ENCODE peak calls at places on chromosomes 16 and 17, in five cellular contexts. One of them, this sample, is unnamed.

GRCh38 chr16:85752511-85753420 is 1.9 kb upstream of the C16orf74 start:
- DNase-seq in neuronal stem cell: no peak
- DNase-seq in mesenchymal stem cell: peak
- DNase-seq in H9: peak
- DNase-seq in H1: no peak
- DNase-seq in this sample: peak

GRCh38 chr17:20935740-20936139 is 107.1 kb downstream of the USP22 start:
- DNase-seq in mesenchymal stem cell: peak
- DNase-seq in H1: no peak
- DNase-seq in H9: no peak
- DNase-seq in neuronal stem cell: no peak
- DNase-seq in this sample: no peak

GRCh38 chr17:47907932-47908562 is 12.0 kb downstream of the SP2 start:
- DNase-seq in mesenchymal stem cell: no peak
- DNase-seq in H1: no peak
- DNase-seq in H9: no peak
- DNase-seq in neuronal stem cell: no peak
- DNase-seq in this sample: no peak

GRCh38 chr16:68416057-68417046 is 32.0 kb downstream of the SMPD3 start:
- DNase-seq in neuronal stem cell: no peak
- DNase-seq in H1: no peak
- DNase-seq in H9: no peak
- DNase-seq in mesenchymal stem cell: no peak
- DNase-seq in this sample: no peak

GRCh38 chr16:81939164-81940067 is 71.9 kb downstream of the SDR42E1 start:
- DNase-seq in H9: peak
- DNase-seq in neuronal stem cell: no peak
- DNase-seq in mesenchymal stem cell: peak
- DNase-seq in H1: no peak
- DNase-seq in this sample: no peak

GRCh38 chr17:44385287-44386181 is 3.9 kb downstream of the ITGA2B start:
- DNase-seq in H1: peak
- DNase-seq in H9: peak
- DNase-seq in mesenchymal stem cell: peak
- DNase-seq in neuronal stem cell: peak
- DNase-seq in this sample: peak

GRCh38 chr16:89711601-89712475 is 8.9 kb downstream of the VPS9D1 start:
- DNase-seq in H1: no peak
- DNase-seq in mesenchymal stem cell: peak
- DNase-seq in neuronal stem cell: no peak
- DNase-seq in H9: peak
- DNase-seq in this sample: no peak

GRCh38 chr16:27426423-27427408 is 24.7 kb downstream of the IL21R start:
- DNase-seq in H1: no peak
- DNase-seq in neuronal stem cell: no peak
- DNase-seq in H9: peak
- DNase-seq in mesenchymal stem cell: peak
- DNase-seq in this sample: no peak

GRCh38 chr16:89140981-89141883 is 30.3 kb upstream of the CDH15 start:
- DNase-seq in H9: no peak
- DNase-seq in mesenchymal stem cell: no peak
- DNase-seq in neuronal stem cell: no peak
- DNase-seq in H1: no peak
- DNase-seq in this sample: no peak

GRCh38 chr17:47927821-47928400 is 13.5 kb upstream of the PNPO start:
- DNase-seq in mesenchymal stem cell: no peak
- DNase-seq in H1: no peak
- DNase-seq in neuronal stem cell: no peak
- DNase-seq in H9: no peak
- DNase-seq in this sample: no peak

GRCh38 chr16:22386976-22387375 is 12.6 kb upstream of the CDR2 start:
- DNase-seq in H9: no peak
- DNase-seq in H1: no peak
- DNase-seq in mesenchymal stem cell: peak
- DNase-seq in neuronal stem cell: no peak
- DNase-seq in this sample: peak

GRCh38 chr16:54407596-54407995 is 121.0 kb upstream of the IRX3 start:
- DNase-seq in mesenchymal stem cell: no peak
- DNase-seq in H1: no peak
- DNase-seq in H9: no peak
- DNase-seq in neuronal stem cell: no peak
- DNase-seq in this sample: peak

GRCh38 chr17:17681744-17682292 is 560 bp downstream of the RAI1 start:
- DNase-seq in mesenchymal stem cell: no peak
- DNase-seq in H9: no peak
- DNase-seq in H1: no peak
- DNase-seq in neuronal stem cell: no peak
- DNase-seq in this sample: no peak

GRCh38 chr16:24125199-24125598 is 130.9 kb upstream of the CACNG3 start:
- DNase-seq in H1: no peak
- DNase-seq in H9: no peak
- DNase-seq in mesenchymal stem cell: no peak
- DNase-seq in neuronal stem cell: peak
- DNase-seq in this sample: no peak

GRCh38 chr17:79844869-79845600 is 5.8 kb upstream of the CBX4 start:
- DNase-seq in mesenchymal stem cell: peak
- DNase-seq in neuronal stem cell: no peak
- DNase-seq in H9: peak
- DNase-seq in H1: no peak
- DNase-seq in this sample: peak

GRCh38 chr17:22459331-22459952 is 767.1 kb downstream of the KCNJ18 start:
- DNase-seq in H1: no peak
- DNase-seq in mesenchymal stem cell: no peak
- DNase-seq in neuronal stem cell: no peak
- DNase-seq in H9: no peak
- DNase-seq in this sample: no peak

GRCh38 chr16:54447606-54448440 is 161.2 kb upstream of the IRX3 start:
- DNase-seq in neuronal stem cell: no peak
- DNase-seq in H1: no peak
- DNase-seq in mesenchymal stem cell: peak
- DNase-seq in H9: no peak
- DNase-seq in this sample: no peak

GRCh38 chr16:35749253-35750141 is 2290.1 kb downstream of the TP53TG3F start:
- DNase-seq in H1: no peak
- DNase-seq in neuronal stem cell: no peak
- DNase-seq in mesenchymal stem cell: no peak
- DNase-seq in H9: no peak
- DNase-seq in this sample: no peak

GRCh38 chr16:10791048-10791447 is 27.5 kb downstream of the TVP23A start:
- DNase-seq in neuronal stem cell: no peak
- DNase-seq in H9: no peak
- DNase-seq in H1: no peak
- DNase-seq in mesenchymal stem cell: no peak
- DNase-seq in this sample: no peak

GRCh38 chr17:40539711-40540411 is 25.4 kb downstream of the CCR7 start:
- DNase-seq in H1: no peak
- DNase-seq in mesenchymal stem cell: no peak
- DNase-seq in H9: no peak
- DNase-seq in neuronal stem cell: no peak
- DNase-seq in this sample: peak

GRCh38 chr16:81715358-81716196 is 63.5 kb upstream of the PLCG2 start:
- DNase-seq in mesenchymal stem cell: no peak
- DNase-seq in H9: no peak
- DNase-seq in H1: no peak
- DNase-seq in neuronal stem cell: no peak
- DNase-seq in this sample: no peak

GRCh38 chr16:54587176-54587515 is 300.6 kb upstream of the IRX3 start:
- DNase-seq in neuronal stem cell: no peak
- DNase-seq in H1: no peak
- DNase-seq in H9: no peak
- DNase-seq in mesenchymal stem cell: no peak
- DNase-seq in this sample: no peak

GRCh38 chr16:19804538-19805323 is 79.9 kb downstream of the GPRC5B start:
- DNase-seq in H1: peak
- DNase-seq in H9: peak
- DNase-seq in neuronal stem cell: no peak
- DNase-seq in mesenchymal stem cell: no peak
- DNase-seq in this sample: no peak

GRCh38 chr16:65123846-65124513 is 2.1 kb upstream of the CDH11 start:
- DNase-seq in neuronal stem cell: no peak
- DNase-seq in H1: no peak
- DNase-seq in mesenchymal stem cell: peak
- DNase-seq in H9: no peak
- DNase-seq in this sample: no peak

GRCh38 chr17:57459286-57459915 is 203.1 kb downstream of the MSI2 start:
- DNase-seq in mesenchymal stem cell: peak
- DNase-seq in H1: no peak
- DNase-seq in H9: no peak
- DNase-seq in neuronal stem cell: no peak
- DNase-seq in this sample: peak

GRCh38 chr17:57458718-57459285 is 202.5 kb downstream of the MSI2 start:
- DNase-seq in mesenchymal stem cell: no peak
- DNase-seq in H9: no peak
- DNase-seq in H1: no peak
- DNase-seq in neuronal stem cell: no peak
- DNase-seq in this sample: no peak

GRCh38 chr17:57462007-57462579 is 205.8 kb downstream of the MSI2 start:
- DNase-seq in neuronal stem cell: no peak
- DNase-seq in H9: no peak
- DNase-seq in H1: no peak
- DNase-seq in mesenchymal stem cell: no peak
- DNase-seq in this sample: no peak

GRCh38 chr17:57463103-57463885 is 207.0 kb downstream of the MSI2 start:
- DNase-seq in H9: no peak
- DNase-seq in neuronal stem cell: no peak
- DNase-seq in mesenchymal stem cell: peak
- DNase-seq in H1: no peak
- DNase-seq in this sample: peak

GRCh38 chr17:57461082-57461481 is 204.8 kb downstream of the MSI2 start:
- DNase-seq in mesenchymal stem cell: no peak
- DNase-seq in H9: no peak
- DNase-seq in H1: no peak
- DNase-seq in neuronal stem cell: no peak
- DNase-seq in this sample: no peak
- H3K9ac ChIP-seq in mesenchymal stem cell: no peak
- H3K9ac ChIP-seq in H9: no peak
- H3K9ac ChIP-seq in H1: no peak
- H3K9ac ChIP-seq in neuronal stem cell: no peak
- H3K9ac ChIP-seq in this sample: no peak

DNA sequence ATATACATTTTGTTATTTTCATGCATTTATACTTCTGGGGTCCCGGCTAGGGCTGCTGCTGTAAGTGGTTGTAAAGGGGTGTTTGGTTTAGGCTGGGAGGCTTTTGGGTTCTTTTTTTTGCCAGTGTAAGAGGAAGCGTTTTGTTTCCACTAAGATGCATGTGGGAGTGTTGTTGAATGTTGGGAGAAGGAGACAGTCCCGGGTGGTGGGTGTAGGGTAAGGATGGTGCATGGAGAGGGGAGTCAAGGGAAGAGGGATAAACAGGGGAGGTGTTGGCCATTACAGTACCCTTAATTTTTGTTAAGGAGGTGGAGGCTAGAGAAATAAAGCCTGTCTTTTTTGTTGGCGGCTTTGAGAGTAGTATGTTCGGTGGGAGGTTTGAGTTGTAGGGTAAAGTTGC is 8.4 kb upstream of the ZNF747 start:
- DNase-seq in neuronal stem cell: no peak
- DNase-seq in H1: no peak
- DNase-seq in mesenchymal stem cell: no peak
- DNase-seq in H9: no peak
- DNase-seq in this sample: no peak
- H2BK5ac ChIP-seq in neuronal stem cell: no peak
- H2BK5ac ChIP-seq in H1: peak
- H2BK5ac ChIP-seq in mesenchymal stem cell: no peak
- H2BK5ac ChIP-seq in H9: no peak
- H2BK5ac ChIP-seq in this sample: no peak

GRCh38 chr17:81153340-81153803 is 11.9 kb upstream of the PVALEF start:
- DNase-seq in H1: no peak
- DNase-seq in H9: no peak
- DNase-seq in mesenchymal stem cell: no peak
- DNase-seq in neuronal stem cell: no peak
- DNase-seq in this sample: peak
- H2BK12ac ChIP-seq in H1: no peak
- H2BK12ac ChIP-seq in H9: no peak
- H2BK12ac ChIP-seq in mesenchymal stem cell: no peak
- H2BK12ac ChIP-seq in neuronal stem cell: no peak
- H2BK12ac ChIP-seq in this sample: no peak

DNA sequence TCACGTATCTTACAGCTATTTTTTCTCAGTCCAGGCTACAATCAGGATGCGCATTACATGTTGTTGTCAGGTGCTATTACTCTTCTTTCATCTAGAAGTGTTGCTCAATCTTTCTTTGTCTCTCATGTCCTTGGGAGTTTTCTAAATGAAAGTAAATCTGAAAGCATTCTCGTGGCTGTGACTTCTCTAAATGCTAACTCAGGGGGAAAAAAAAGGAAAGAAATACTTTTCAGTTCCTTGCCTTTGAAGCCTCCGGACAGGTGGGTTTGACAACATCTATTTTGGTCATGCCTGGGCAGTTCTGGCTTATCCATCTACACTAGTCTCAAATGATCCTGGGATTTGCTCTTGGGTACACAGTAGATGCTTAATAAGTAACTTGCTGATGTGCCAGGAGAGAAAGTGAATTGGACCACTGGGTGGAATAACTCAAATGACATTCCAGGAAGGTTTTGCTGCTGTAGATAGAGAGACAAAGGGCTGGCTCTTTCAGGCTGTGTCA is 63.8 kb upstream of the NFAT5 start:
- DNase-seq in mesenchymal stem cell: peak
- DNase-seq in H9: no peak
- DNase-seq in neuronal stem cell: no peak
- DNase-seq in H1: no peak
- DNase-seq in this sample: peak
- H3K9ac ChIP-seq in mesenchymal stem cell: no peak
- H3K9ac ChIP-seq in H9: no peak
- H3K9ac ChIP-seq in neuronal stem cell: no peak
- H3K9ac ChIP-seq in H1: no peak
- H3K9ac ChIP-seq in this sample: no peak

This sample was measured in trophoblast cell.